ENCODE peak calls at places on chromosomes 1 and 21, in six cellular contexts. P is H1, N is trophoblast cell, K is neuronal stem cell, M is IMR-90, H is H9. L is an unnamed sample.

GRCh38 chr1:24331961-24332673 is 13.0 kb downstream of the GRHL3 start:
- DNase-seq in P (no peak), N (no peak), K (no peak), M (no peak), H (no peak), L (no peak)

GRCh38 chr1:83950106-83950661 is 48.7 kb downstream of the TTLL7 start:
- DNase-seq in P (no peak), N (no peak), K (no peak), M (no peak), H (no peak), L (no peak)

GRCh38 chr1:32715901-32716311 is 13.3 kb upstream of the SYNC start:
- DNase-seq in P (no peak), N (peak; percentile 10), K (no peak), M (no peak), H (no peak), L (no peak)

GRCh38 chr1:173823776-173824314 is 628 bp upstream of the DARS2 start:
- DNase-seq in P (no peak), N (peak; percentile 36), K (peak; percentile 1), M (peak; percentile 20), H (no peak), L (no peak)

GRCh38 chr1:246786606-246787238 is 62.5 kb downstream of the SCCPDH start:
- DNase-seq in P (no peak), N (no peak), K (no peak), M (no peak), H (no peak), L (no peak)

GRCh38 chr1:32612189-32612881 is 38.0 kb downstream of the ZBTB8OS start:
- DNase-seq in P (peak; percentile 96), N (peak; percentile 89), K (peak; percentile 71), M (peak; percentile 51), H (peak; percentile 95), L (peak; percentile 80)

GRCh38 chr1:24481098-24481497 is 21.5 kb upstream of the RCAN3 start:
- DNase-seq in P (no peak), N (no peak), K (no peak), M (no peak), H (no peak), L (no peak)

GRCh38 chr1:109767596-109768334 is 4.0 kb upstream of the EPS8L3 start:
- DNase-seq in P (no peak), N (no peak), K (no peak), M (no peak), H (no peak), L (no peak)

GRCh38 chr21:38869946-38870345 is 64.2 kb downstream of the ETS2 start:
- DNase-seq in P (no peak), N (no peak), K (no peak), M (peak; percentile 71), H (no peak), L (peak; percentile 38)

GRCh38 chr1:67803380-67804279 is 29.6 kb downstream of the GNG12 start:
- DNase-seq in P (no peak), N (peak; percentile 57), K (no peak), M (no peak), H (no peak), L (no peak)

GRCh38 chr1:154970631-154971340 is at the start of gene SHC1:
- DNase-seq in P (peak; percentile 90), N (peak; percentile 60), K (peak; percentile 83), M (peak; percentile 92), H (peak; percentile 95), L (peak; percentile 96)

GRCh38 chr1:234921266-234922062 is 207.2 kb downstream of the TOMM20 start:
- DNase-seq in P (no peak), N (peak; percentile 14), K (no peak), M (peak; percentile 70), H (no peak), L (peak; percentile 79)

GRCh38 chr1:65979145-65979544 is 186.4 kb downstream of the PDE4B start:
- DNase-seq in P (no peak), N (no peak), K (no peak), M (peak; percentile 58), H (no peak), L (no peak)

GRCh38 chr1:107683198-107683657 is 281.8 kb downstream of the VAV3 start:
- DNase-seq in P (no peak), N (peak; percentile 96), K (no peak), M (no peak), H (no peak), L (no peak)

GRCh38 chr1:231550448-231550781 is 21.9 kb downstream of the TSNAX start:
- DNase-seq in P (no peak), N (no peak), K (no peak), M (no peak), H (peak; percentile 36), L (peak; percentile 38)

GRCh38 chr1:153308540-153308939 is 4.2 kb downstream of the PGLYRP3 start:
- DNase-seq in P (no peak), N (no peak), K (no peak), M (no peak), H (no peak), L (no peak)

GRCh38 chr1:153309441-153309840 is 3.3 kb downstream of the PGLYRP3 start:
- DNase-seq in P (no peak), N (no peak), K (no peak), M (no peak), H (no peak), L (no peak)

GRCh38 chr1:153310526-153310925 is 2.2 kb downstream of the PGLYRP3 start:
- DNase-seq in P (no peak), N (no peak), K (no peak), M (no peak), H (no peak), L (no peak)

GRCh38 chr1:153313288-153313687 is 536 bp upstream of the PGLYRP3 start:
- DNase-seq in P (no peak), N (no peak), K (no peak), M (no peak), H (no peak), L (no peak)

GRCh38 chr1:153312569-153313186 is at the start of gene PGLYRP3:
- DNase-seq in P (no peak), N (no peak), K (no peak), M (no peak), H (peak; percentile 47), L (no peak)
- H3K14ac ChIP-seq in P (no peak within 1 kb of the TSS), N (no peak within 1 kb of the TSS), K (no peak within 1 kb of the TSS), M (no peak within 1 kb of the TSS), H (no peak within 1 kb of the TSS), L (no peak within 1 kb of the TSS)

DNA sequence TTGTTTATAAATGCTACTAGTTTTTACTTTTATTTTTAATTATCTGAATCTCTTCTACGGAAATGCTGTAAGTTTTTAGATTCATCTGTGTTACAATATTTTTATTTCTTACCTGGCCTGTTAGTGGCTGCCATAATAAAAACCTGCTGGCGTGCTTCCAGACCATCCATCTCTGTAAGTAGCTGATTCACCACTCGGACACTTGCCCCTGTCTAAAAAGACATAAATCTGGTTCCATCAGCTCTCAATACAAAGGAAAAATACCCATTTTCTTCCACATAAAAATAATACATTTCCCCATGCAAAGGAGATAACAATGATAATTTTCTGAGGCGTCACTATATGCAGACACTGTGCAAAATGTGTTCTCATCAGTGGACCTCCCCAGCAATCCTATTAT is 62.0 kb downstream of the NVL start:
- DNase-seq in P (no peak), N (no peak), K (no peak), M (no peak), H (no peak), L (no peak)
- H3K14ac ChIP-seq in P (no peak overlapping the region), N (no peak overlapping the region), K (no peak overlapping the region), M (no peak overlapping the region), H (no peak overlapping the region), L (no peak overlapping the region)

GRCh38 chr21:46307625-46308024 is 16.0 kb downstream of the C21orf58 start:
- DNase-seq in P (no peak), N (peak; percentile 45), K (no peak), M (peak; percentile 73), H (no peak), L (peak; percentile 43)
- H3K14ac ChIP-seq in P (no peak overlapping the region), N (no peak overlapping the region), K (no peak overlapping the region), M (no peak overlapping the region), H (no peak overlapping the region), L (no peak overlapping the region)

GRCh38 chr1:205303247-205303888 is 18.2 kb downstream of the NUAK2 start:
- DNase-seq in P (no peak), N (no peak), K (no peak), M (no peak), H (no peak), L (no peak)

GRCh38 chr1:205298191-205298994 is 23.2 kb downstream of the NUAK2 start:
- DNase-seq in P (peak; percentile 59), N (peak; percentile 98), K (no peak), M (peak; percentile 99), H (peak; percentile 88), L (peak; percentile 96)

GRCh38 chr1:205301842-205302588 is 19.5 kb downstream of the NUAK2 start:
- DNase-seq in P (no peak), N (no peak), K (no peak), M (peak; percentile 74), H (no peak), L (peak; percentile 70)

GRCh38 chr1:205301220-205301821 is 20.2 kb downstream of the NUAK2 start:
- DNase-seq in P (peak; percentile 94), N (peak; percentile 84), K (peak; percentile 99), M (peak; percentile 97), H (peak; percentile 98), L (peak; percentile 86)

DNA sequence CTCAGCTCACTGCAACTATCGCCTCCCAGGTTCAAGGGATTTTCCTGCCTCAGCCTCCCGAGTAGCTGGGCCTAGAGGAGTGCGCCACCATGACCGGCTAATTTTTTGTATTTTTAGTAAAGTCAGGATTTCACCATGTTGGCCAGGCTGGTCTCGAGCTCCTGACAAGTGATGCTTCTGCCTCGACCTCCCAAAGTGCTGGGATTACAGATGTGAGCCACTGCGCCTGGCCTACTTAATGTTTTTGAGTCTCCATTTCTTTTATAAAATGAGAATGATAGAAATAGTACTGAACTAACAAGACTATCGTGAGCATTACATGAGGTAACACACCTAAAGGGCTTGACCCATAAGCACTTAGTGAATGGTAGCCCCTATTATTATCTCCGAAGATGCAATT is 21.4 kb downstream of the NUAK2 start:
- DNase-seq in P (no peak), N (no peak), K (no peak), M (no peak), H (no peak), L (no peak)
- H3K14ac ChIP-seq in P (peak overlapping the region; percentile 62), N (no peak overlapping the region), K (no peak overlapping the region), M (peak overlapping the region; percentile 59), H (no peak overlapping the region), L (no peak overlapping the region)

GRCh38 chr1:6756455-6756854 is 28.8 kb upstream of the CAMTA1 start:
- DNase-seq in P (no peak), N (no peak), K (no peak), M (no peak), H (no peak), L (no peak)

GRCh38 chr1:6757719-6758435 is 27.4 kb upstream of the CAMTA1 start:
- DNase-seq in P (peak; percentile 49), N (no peak), K (no peak), M (no peak), H (peak; percentile 55), L (no peak)

GRCh38 chr1:6762060-6762459 is 23.2 kb upstream of the CAMTA1 start:
- DNase-seq in P (no peak), N (peak; percentile 70), K (no peak), M (no peak), H (no peak), L (no peak)

GRCh38 chr1:6761338-6761737 is 23.9 kb upstream of the CAMTA1 start:
- DNase-seq in P (no peak), N (no peak), K (no peak), M (no peak), H (no peak), L (no peak)
- H3K14ac ChIP-seq in P (no peak overlapping the region), N (no peak overlapping the region), K (no peak overlapping the region), M (no peak overlapping the region), H (no peak overlapping the region), L (no peak overlapping the region)

GRCh38 chr1:16464917-16465625 is 24.5 kb downstream of the NECAP2 start:
- DNase-seq in P (no peak), N (peak; percentile 99), K (no peak), M (peak; percentile 8), H (no peak), L (no peak)
- H3K14ac ChIP-seq in P (no peak overlapping the region), N (no peak overlapping the region), K (no peak overlapping the region), M (no peak overlapping the region), H (no peak overlapping the region), L (no peak overlapping the region)